ENCODE peak calls at places on chromosomes 1 and 21, in five cellular contexts. W is HAP-1, K is A549, M is OCI-LY7, X is GM23248. T is an unnamed sample.
A peak's percentile ranks its signal among the peaks of the same experiment; 100 is the strongest.

GRCh38 chr1:218837051-218837450 is 336.6 kb upstream of the LYPLAL1 start:
- DNase-seq in W (no peak), K (no peak), M (no peak), X (no peak), T (no peak)

GRCh38 chr1:203322480-203323179 is 17.3 kb downstream of the BTG2 start:
- DNase-seq in W (peak; percentile 59), K (no peak), M (no peak), X (no peak), T (peak; percentile 59)

GRCh38 chr1:223135176-223135575 is 7.9 kb downstream of the TLR5 start:
- DNase-seq in W (no peak), K (no peak), M (no peak), X (peak; percentile 98), T (peak; percentile 68)

GRCh38 chr21:35933466-35933865 is 126.9 kb downstream of the SETD4 start:
- DNase-seq in W (no peak), K (peak; percentile 7), M (peak; percentile 4), X (peak; percentile 94), T (peak; percentile 78)

GRCh38 chr1:118481091-118481490 is 296.1 kb upstream of the SPAG17 start:
- DNase-seq in W (no peak), K (no peak), M (no peak), X (no peak), T (no peak)

GRCh38 chr21:42310411-42311001 is 4.7 kb downstream of the TFF3 start:
- DNase-seq in W (no peak), K (no peak), M (no peak), X (no peak), T (no peak)

GRCh38 chr1:90605070-90605469 is 112.0 kb downstream of the BARHL2 start:
- DNase-seq in W (no peak), K (no peak), M (no peak), X (no peak), T (no peak)

GRCh38 chr1:29964718-29965533 is 728.6 kb downstream of the PTPRU start:
- DNase-seq in W (no peak), K (no peak), M (no peak), X (no peak), T (no peak)

GRCh38 chr1:200153277-200154055 is 126.0 kb downstream of the NR5A2 start:
- DNase-seq in W (no peak), K (no peak), M (peak; percentile 68), X (no peak), T (no peak)

GRCh38 chr1:53371851-53372250 is 44.0 kb upstream of the LRP8 start:
- DNase-seq in W (no peak), K (no peak), M (no peak), X (no peak), T (no peak)

GRCh38 chr1:213980906-213981305 is 6.9 kb upstream of the PROX1 start:
- DNase-seq in W (no peak), K (no peak), M (no peak), X (no peak), T (no peak)

GRCh38 chr1:207848234-207848633 is 62.7 kb downstream of the CD34 start:
- DNase-seq in W (no peak), K (peak; percentile 90), M (no peak), X (peak; percentile 85), T (peak; percentile 32)

GRCh38 chr1:72530646-72531045 is 248.3 kb upstream of the NEGR1 start:
- DNase-seq in W (no peak), K (no peak), M (no peak), X (peak; percentile 28), T (no peak)

GRCh38 chr1:44720281-44720680 is 10.7 kb downstream of the RNU5D-1 start:
- DNase-seq in W (peak; percentile 23), K (no peak), M (no peak), X (no peak), T (no peak)

GRCh38 chr1:212609701-212610574 is 1.4 kb downstream of the ATF3 start:
- DNase-seq in W (no peak), K (no peak), M (no peak), X (peak; percentile 55), T (peak; percentile 59)

GRCh38 chr1:12572506-12572905 is 45.5 kb downstream of the DHRS3 start:
- DNase-seq in W (no peak), K (no peak), M (no peak), X (no peak), T (no peak)

GRCh38 chr1:53121319-53122172 is 20.9 kb downstream of the SLC1A7 start:
- DNase-seq in W (no peak), K (no peak), M (no peak), X (peak; percentile 67), T (no peak)

DNA sequence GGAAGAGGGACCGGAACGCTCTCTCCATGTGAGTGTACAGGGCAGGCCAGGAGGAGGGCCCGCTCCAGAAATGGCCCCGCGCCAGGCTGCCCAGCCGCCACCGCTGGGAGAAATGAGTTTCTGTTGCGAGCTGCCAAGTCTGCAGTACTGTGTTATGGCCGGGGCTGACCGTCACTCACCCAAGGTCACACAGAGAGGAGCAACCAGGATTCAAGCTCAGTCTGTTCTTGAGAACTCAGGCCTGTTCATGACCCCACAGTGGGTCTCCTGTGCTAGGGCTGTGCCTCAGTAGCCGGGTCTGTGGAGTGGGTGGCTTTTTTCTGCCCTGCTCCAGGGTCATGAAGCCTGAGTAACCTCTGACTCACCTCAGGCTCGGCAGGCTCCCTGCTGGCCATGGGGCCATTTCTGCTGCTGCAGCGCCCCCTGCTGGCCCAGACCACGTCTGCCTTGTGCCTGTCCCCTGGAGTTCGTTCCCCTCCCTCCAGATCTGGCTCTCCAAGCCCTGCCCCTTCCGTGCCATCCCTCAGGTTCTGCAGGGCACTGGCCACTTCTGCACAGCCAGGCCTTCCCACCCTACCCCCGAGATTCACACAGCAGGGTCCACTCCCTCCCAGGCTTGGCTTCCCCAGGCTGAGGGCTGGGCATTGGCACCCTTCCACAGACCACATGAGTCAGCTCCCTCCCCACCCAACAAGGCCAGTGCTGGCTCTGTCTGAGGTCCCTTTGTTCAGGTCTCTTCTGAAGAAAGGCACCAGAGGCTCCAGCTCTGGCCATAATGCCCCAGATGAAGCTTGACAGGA is 51.8 kb downstream of the EDN2 start:
- DNase-seq in W (peak; percentile 63), K (peak; percentile 87), M (peak; percentile 60), X (peak; percentile 92), T (peak; percentile 83)
- H3K4me3 ChIP-seq in W (no peak overlapping the region), K (peak overlapping the region; percentile 15), M (no peak overlapping the region), X (peak overlapping the region; percentile 21), T (no peak overlapping the region)

DNA sequence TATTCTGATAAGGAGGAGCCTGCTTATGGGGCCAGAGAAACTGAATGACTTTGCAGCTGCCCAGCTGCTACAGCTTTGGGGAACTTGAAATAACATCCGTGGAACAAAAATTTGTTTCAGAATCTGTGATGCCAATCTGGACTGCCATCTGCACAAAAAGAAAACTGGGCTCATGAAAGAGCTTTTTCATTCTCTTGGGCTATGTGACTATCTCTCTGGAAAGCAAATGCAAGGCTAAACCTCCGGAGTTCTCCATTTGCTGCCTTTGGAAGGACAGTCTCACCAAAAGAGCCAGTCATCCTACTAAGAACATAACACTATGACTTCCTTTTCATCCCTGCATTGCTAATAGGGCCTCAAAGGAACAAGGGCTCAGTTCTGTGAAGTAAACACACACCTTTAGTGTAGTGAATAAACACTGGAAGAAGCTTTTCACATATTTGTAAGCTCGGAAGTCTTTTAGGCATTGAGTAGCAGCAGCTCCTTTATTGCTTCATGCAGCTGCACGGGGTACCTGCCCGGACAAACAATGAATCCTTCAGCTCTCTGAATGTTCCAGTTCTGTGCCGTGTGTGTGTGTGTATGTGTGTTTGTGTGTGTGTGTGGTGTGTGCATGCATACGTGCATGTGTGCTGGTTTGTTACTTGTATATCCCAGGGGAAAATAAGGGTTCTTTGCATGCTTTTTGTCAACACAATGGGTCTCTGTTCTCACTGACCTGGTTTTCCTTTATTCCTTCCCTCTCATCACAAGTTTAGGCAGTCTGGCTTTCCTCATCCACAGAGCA is 255.5 kb upstream of the SGIP1 start:
- DNase-seq in W (no peak), K (no peak), M (peak; percentile 77), X (no peak), T (no peak)
- H3K4me1 ChIP-seq in W (peaks cover 8% of the 10 kb centered on the region), K (peaks cover 67% of the 10 kb centered on the region), M (peaks cover 89% of the 10 kb centered on the region), X (peaks cover 31% of the 10 kb centered on the region), T (peaks cover 22% of the 10 kb centered on the region)

DNA sequence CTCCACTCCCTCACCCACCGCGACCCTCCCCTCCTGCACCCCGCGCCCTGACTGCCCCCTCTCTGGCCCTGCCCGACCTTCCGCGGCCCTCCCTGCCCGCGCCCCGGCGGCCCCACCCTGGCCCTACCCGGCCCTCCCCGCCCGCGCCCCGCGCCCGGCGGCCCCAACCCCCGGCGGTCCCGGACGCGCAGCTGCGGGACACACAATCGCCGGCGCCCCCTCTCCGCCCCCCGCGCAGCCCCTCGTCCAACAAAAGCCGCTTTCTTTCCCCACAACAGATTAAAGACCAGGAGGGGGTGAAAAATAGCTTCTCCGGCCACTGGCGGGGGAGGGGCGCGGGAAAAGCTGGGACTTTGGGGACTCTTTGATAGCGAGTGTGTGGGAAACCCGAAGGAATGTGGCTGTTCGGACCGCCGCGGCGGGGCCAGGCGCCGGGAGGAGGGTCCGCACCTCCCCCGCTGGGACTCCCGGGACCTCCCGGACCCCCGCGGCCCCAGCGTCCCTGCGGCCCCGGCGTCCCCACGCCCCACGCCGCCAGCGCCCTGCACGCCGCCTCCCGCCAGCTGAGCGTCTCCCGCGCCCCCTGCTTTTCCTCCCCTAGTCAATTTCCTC is 8.8 kb upstream of the ID3 start:
- DNase-seq in W (no peak), K (no peak), M (no peak), X (peak; percentile 49), T (peak; percentile 50)
- H3K4me3 ChIP-seq in W (peak overlapping the region; percentile 28), K (peak overlapping the region; percentile 33), M (peak overlapping the region; percentile 45), X (peak overlapping the region; percentile 64), T (peak overlapping the region; percentile 80)

GRCh38 chr1:26723013-26723991 is 27.5 kb downstream of the ARID1A start:
- DNase-seq in W (peak; percentile 70), K (peak; percentile 26), M (peak; percentile 36), X (peak; percentile 99), T (peak; percentile 96)

GRCh38 chr1:26721669-26722355 is 26.0 kb downstream of the ARID1A start:
- DNase-seq in W (no peak), K (no peak), M (no peak), X (no peak), T (no peak)

GRCh38 chr1:26724938-26725337 is 29.1 kb downstream of the ARID1A start:
- DNase-seq in W (peak; percentile 24), K (no peak), M (no peak), X (no peak), T (no peak)

GRCh38 chr1:26726784-26727183 is 31.0 kb downstream of the ARID1A start:
- DNase-seq in W (no peak), K (no peak), M (no peak), X (no peak), T (no peak)

GRCh38 chr1:26724118-26724517 is 28.3 kb downstream of the ARID1A start:
- DNase-seq in W (no peak), K (no peak), M (no peak), X (no peak), T (no peak)
- H3K4me1 ChIP-seq in W (peaks cover 24% of the 10 kb centered on the region), K (peaks cover 65% of the 10 kb centered on the region), M (peaks cover 55% of the 10 kb centered on the region), X (peaks cover 58% of the 10 kb centered on the region), T (peaks cover 46% of the 10 kb centered on the region)